ENCODE peak calls at places on chromosome 1, in seven cellular contexts. M is choroid plexus epithelial cell, Z is A549, E is T follicular helper cell, H is HEK293T, U is substantia nigra, F is NCI-H526 treated with DMSO at 0.1 percent for 48 hours. Q is an unnamed sample.

GRCh38 chr1:53585565-53585964 is 126.4 kb downstream of the DMRTB1 start:
- DNase-seq in Z (no peak), E (no peak), U (no peak), M (no peak), H (no peak), F (no peak), Q (no peak)

GRCh38 chr1:5577255-5578040 is 414.8 kb downstream of the NPHP4 start:
- DNase-seq in Z (no peak), E (no peak), F (no peak), H (no peak), U (no peak), M (no peak), Q (no peak)

GRCh38 chr1:14733053-14733778 is 134.7 kb downstream of the KAZN start:
- DNase-seq in M (peak), E (no peak), U (no peak), Z (no peak), F (peak), H (no peak), Q (no peak)

GRCh38 chr1:110370827-110371226 is 20.0 kb downstream of the SLC16A4 start:
- DNase-seq in E (no peak), U (no peak), F (no peak), M (peak), H (no peak), Z (no peak), Q (no peak)

GRCh38 chr1:24093762-24094161 is 18.2 kb downstream of the MYOM3 start:
- DNase-seq in Z (no peak), M (no peak), E (no peak), U (no peak), H (no peak), F (no peak), Q (no peak)

GRCh38 chr1:199010933-199011332 is 372.1 kb downstream of the PTPRC start:
- DNase-seq in H (no peak), U (no peak), F (no peak), Z (no peak), M (peak), E (no peak), Q (no peak)

GRCh38 chr1:197181982-197182381 is 35.5 kb upstream of the ASPM start:
- DNase-seq in M (no peak), F (no peak), Z (no peak), E (no peak), U (no peak), H (no peak), Q (no peak)

GRCh38 chr1:167799747-167800146 is 78.0 kb downstream of the MPZL1 start:
- DNase-seq in M (no peak), F (no peak), Z (no peak), E (no peak), H (no peak), U (no peak), Q (no peak)

GRCh38 chr1:97145321-97145956 is 423.9 kb downstream of the PTBP2 start:
- DNase-seq in Z (no peak), M (peak), H (no peak), E (no peak), U (peak), F (peak), Q (no peak)

GRCh38 chr1:84619383-84620093 is 45.3 kb upstream of the CTBS start:
- DNase-seq in E (no peak), F (no peak), M (peak), H (peak), U (no peak), Z (peak), Q (peak)

GRCh38 chr1:233627376-233627775 is 13.5 kb downstream of the KCNK1 start:
- DNase-seq in F (no peak), M (no peak), Z (no peak), U (no peak), H (no peak), E (no peak), Q (no peak)

GRCh38 chr1:245831518-245831917 is 675.6 kb downstream of the SMYD3 start:
- DNase-seq in H (no peak), M (no peak), Z (no peak), U (no peak), E (no peak), F (no peak), Q (no peak)

GRCh38 chr1:40352126-40352525 is 21.4 kb upstream of the SMAP2 start:
- DNase-seq in U (no peak), H (no peak), Z (no peak), M (no peak), E (no peak), F (no peak), Q (no peak)

GRCh38 chr1:184408580-184408979 is 21.8 kb downstream of the C1orf21 start:
- DNase-seq in H (no peak), F (peak), Z (no peak), U (no peak), E (no peak), M (peak), Q (peak)

GRCh38 chr1:58968360-58968952 is 184.6 kb upstream of the JUN start:
- DNase-seq in Z (no peak), U (no peak), F (no peak), E (no peak), H (no peak), M (peak), Q (peak)

GRCh38 chr1:59691261-59691660 is 123.5 kb upstream of the HOOK1 start:
- DNase-seq in F (no peak), U (no peak), H (no peak), E (no peak), Z (no peak), M (peak), Q (peak)

GRCh38 chr1:205041998-205042910 is 758 bp upstream of the CNTN2 start:
- DNase-seq in U (peak), M (no peak), F (no peak), Z (no peak), H (no peak), E (no peak), Q (no peak)

Q was measured in SK-N-DZ.